ENCODE peak calls at places on chromosomes 13 and 19, in six cellular contexts. Q is thoracic aorta; X is naive thymus-derived CD4-positive, alpha-beta T cell; J is uterus; O is stomach; B is upper lobe of left lung. N is an unnamed sample.
A peak's percentile ranks its signal among the peaks of the same experiment; 100 is the strongest.

GRCh38 chr13:51739403-51740112 is 64.4 kb downstream of the DHRS12 start:
- DNase-seq in X (no peak), B (no peak), Q (no peak), O (no peak), J (peak; percentile 72), N (no peak)

GRCh38 chr13:28611654-28612131 is 47.2 kb upstream of the POMP start:
- DNase-seq in O (no peak), J (no peak), X (no peak), Q (no peak), B (no peak), N (no peak)

GRCh38 chr19:51036519-51036918 is 1.7 kb upstream of the KLK12 start:
- DNase-seq in J (no peak), X (no peak), O (no peak), B (no peak), Q (no peak), N (no peak)

GRCh38 chr19:3612901-3613741 is 6.4 kb upstream of the TBXA2R start:
- DNase-seq in X (no peak), B (peak; percentile 83), O (no peak), J (no peak), Q (no peak), N (peak; percentile 45)

GRCh38 chr13:42649761-42650289 is 75.9 kb downstream of the TNFSF11 start:
- DNase-seq in B (no peak), X (no peak), Q (no peak), J (no peak), O (no peak), N (no peak)

GRCh38 chr13:59458908-59459579 is 704.7 kb downstream of the DIAPH3 start:
- DNase-seq in O (no peak), J (no peak), B (no peak), Q (no peak), X (no peak), N (no peak)

GRCh38 chr13:106617561-106617960 is 49.6 kb upstream of the ARGLU1 start:
- DNase-seq in O (no peak), Q (no peak), B (no peak), X (no peak), J (no peak), N (no peak)

GRCh38 chr19:11452814-11453335 is 17.4 kb downstream of the PRKCSH start:
- DNase-seq in B (no peak), O (no peak), Q (no peak), X (no peak), J (no peak), N (no peak)

GRCh38 chr19:47315125-47315821 is 5.6 kb downstream of the C5AR1 start:
- DNase-seq in B (no peak), X (no peak), O (peak; percentile 44), J (peak; percentile 42), Q (peak; percentile 45), N (peak; percentile 81)

GRCh38 chr13:102277286-102277685 is 124.6 kb downstream of the FGF14 start:
- DNase-seq in X (no peak), B (peak; percentile 33), J (peak; percentile 52), Q (no peak), O (no peak), N (no peak)

GRCh38 chr13:39612023-39612637 is 9.1 kb upstream of the LHFPL6 start:
- DNase-seq in X (peak; percentile 40), O (peak; percentile 71), Q (peak; percentile 47), J (peak; percentile 57), B (no peak), N (no peak)

GRCh38 chr13:34867590-34867989 is 74.5 kb upstream of the NBEA start:
- DNase-seq in O (no peak), B (no peak), Q (no peak), J (no peak), X (no peak), N (no peak)

GRCh38 chr13:23175920-23176319 is 4.9 kb upstream of the SGCG start:
- DNase-seq in Q (no peak), B (no peak), X (no peak), J (no peak), O (no peak), N (no peak)

GRCh38 chr13:79440958-79441553 is 35.0 kb upstream of the RBM26 start:
- DNase-seq in J (no peak), B (no peak), X (no peak), Q (no peak), O (no peak), N (no peak)

GRCh38 chr13:42478531-42479156 is 95.3 kb upstream of the TNFSF11 start:
- DNase-seq in X (no peak), O (no peak), J (no peak), B (no peak), Q (no peak), N (no peak)

GRCh38 chr13:23672616-23673015 is 102.4 kb downstream of the TNFRSF19 start:
- DNase-seq in B (no peak), O (no peak), J (no peak), Q (no peak), X (no peak), N (no peak)

GRCh38 chr13:83325454-83325853 is 556.8 kb downstream of the SLITRK1 start:
- DNase-seq in Q (no peak), O (no peak), B (no peak), X (no peak), J (no peak), N (no peak)

GRCh38 chr13:92721610-92722009 is 505.0 kb upstream of the GPC6 start:
- DNase-seq in Q (no peak), J (no peak), X (no peak), O (no peak), B (no peak), N (no peak)

GRCh38 chr13:108176685-108177274 is 38.6 kb downstream of the LIG4 start:
- DNase-seq in O (peak; percentile 31), X (peak; percentile 51), Q (no peak), B (no peak), J (no peak), N (peak; percentile 52)

GRCh38 chr13:44516771-44517170 is 59.4 kb downstream of the TSC22D1 start:
- DNase-seq in Q (no peak), X (no peak), B (no peak), J (no peak), O (no peak), N (no peak)

GRCh38 chr19:45049073-45049736 is 10.4 kb downstream of the CLASRP start:
- DNase-seq in Q (no peak), B (no peak), J (no peak), X (no peak), O (peak; percentile 78), N (no peak)
- H3K36me3 ChIP-seq in Q (peaks cover 20% of the 10 kb centered on the region), B (peaks cover 30% of the 10 kb centered on the region), J (no peaks in the 10 kb centered on the region), X (no peaks in the 10 kb centered on the region), O (peaks cover 58% of the 10 kb centered on the region), N (peaks cover 58% of the 10 kb centered on the region)

GRCh38 chr13:95206116-95206515 is 95.1 kb downstream of the ABCC4 start:
- DNase-seq in X (no peak), J (no peak), Q (no peak), B (no peak), O (no peak), N (no peak)

GRCh38 chr13:95199896-95200295 is 101.4 kb downstream of the ABCC4 start:
- DNase-seq in Q (no peak), O (no peak), B (no peak), X (no peak), J (no peak), N (no peak)

GRCh38 chr13:95204231-95204765 is 97.0 kb downstream of the ABCC4 start:
- DNase-seq in X (no peak), O (no peak), B (no peak), Q (no peak), J (no peak), N (no peak)

GRCh38 chr13:95197548-95197947 is 103.7 kb downstream of the ABCC4 start:
- DNase-seq in J (no peak), Q (no peak), X (no peak), O (no peak), B (no peak), N (no peak)

DNA sequence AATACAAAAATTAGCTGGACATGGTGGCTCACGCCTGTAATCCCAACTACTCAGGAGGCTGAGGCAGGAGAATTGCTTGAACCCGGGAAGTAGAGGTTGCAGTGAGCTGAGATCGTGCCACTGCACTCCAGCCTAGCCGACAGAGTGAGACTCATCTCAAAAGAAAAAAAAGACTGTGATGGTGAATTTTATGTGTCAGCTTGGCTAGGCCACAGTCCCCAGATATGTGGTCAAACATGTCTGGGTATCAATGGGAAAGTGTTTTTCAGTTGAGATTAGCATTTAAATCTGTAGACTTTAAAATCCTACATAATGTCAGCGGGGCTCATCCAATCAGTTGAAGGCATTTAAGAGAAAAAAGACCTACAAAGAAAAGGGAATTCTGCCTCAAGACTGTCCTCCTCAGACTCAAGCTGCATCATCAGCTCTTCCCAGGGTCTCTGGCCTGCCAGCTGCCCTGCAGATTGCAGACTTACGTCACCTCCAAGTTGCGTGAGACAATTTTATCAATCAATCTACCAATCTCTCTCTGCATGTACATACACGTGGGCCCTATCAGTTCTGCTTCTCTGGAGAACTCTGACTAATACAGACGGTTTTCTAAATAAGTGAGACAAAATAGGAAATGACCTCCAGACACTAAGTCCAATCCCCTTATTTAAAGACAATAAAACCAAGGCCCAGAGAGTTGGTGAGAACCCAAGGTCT is 99.3 kb downstream of the ABCC4 start:
- DNase-seq in X (no peak), B (no peak), Q (no peak), J (no peak), O (no peak), N (no peak)
- H3K36me3 ChIP-seq in X (no peaks in the 10 kb centered on the region), B (peaks cover 6% of the 10 kb centered on the region), Q (no peaks in the 10 kb centered on the region), J (no peaks in the 10 kb centered on the region), O (peaks cover 33% of the 10 kb centered on the region), N (peaks cover 48% of the 10 kb centered on the region)

GRCh38 chr19:13920940-13921744 is 15.1 kb downstream of the CC2D1A start:
- DNase-seq in X (no peak), B (no peak), J (no peak), O (no peak), Q (no peak), N (no peak)

GRCh38 chr19:13917888-13918406 is 11.9 kb downstream of the CC2D1A start:
- DNase-seq in X (no peak), Q (no peak), O (peak; percentile 66), B (no peak), J (no peak), N (no peak)

GRCh38 chr19:13920524-13920923 is 14.5 kb downstream of the CC2D1A start:
- DNase-seq in J (no peak), Q (no peak), B (peak; percentile 54), O (no peak), X (no peak), N (no peak)

GRCh38 chr19:13914777-13915176 is 8.8 kb downstream of the CC2D1A start:
- DNase-seq in J (no peak), X (no peak), Q (no peak), O (no peak), B (no peak), N (no peak)

GRCh38 chr19:13918726-13919411 is 12.9 kb downstream of the CC2D1A start:
- DNase-seq in O (no peak), Q (no peak), B (peak; percentile 74), X (no peak), J (no peak), N (no peak)
- H3K36me3 ChIP-seq in O (peaks cover 100% of the 10 kb centered on the region), Q (peaks cover 54% of the 10 kb centered on the region), B (peaks cover 50% of the 10 kb centered on the region), X (no peaks in the 10 kb centered on the region), J (no peaks in the 10 kb centered on the region), N (peaks cover 95% of the 10 kb centered on the region)

GRCh38 chr19:45142016-45142727 is 18.6 kb downstream of the NKPD1 start:
- DNase-seq in X (no peak), Q (no peak), B (peak; percentile 83), J (no peak), O (no peak), N (no peak)

GRCh38 chr19:45140533-45140932 is 20.2 kb downstream of the NKPD1 start:
- DNase-seq in Q (no peak), X (no peak), B (peak; percentile 30), O (no peak), J (no peak), N (no peak)

GRCh38 chr19:45141203-45141900 is 19.4 kb downstream of the NKPD1 start:
- DNase-seq in O (no peak), J (no peak), Q (no peak), B (peak; percentile 76), X (no peak), N (no peak)

GRCh38 chr19:45144431-45145269 is 16.1 kb downstream of the NKPD1 start:
- DNase-seq in O (no peak), B (peak; percentile 81), J (no peak), X (no peak), Q (no peak), N (no peak)

GRCh38 chr19:45142728-45143115 is 18.1 kb downstream of the NKPD1 start:
- DNase-seq in J (no peak), O (no peak), Q (no peak), X (no peak), B (no peak), N (no peak)
- H3K36me3 ChIP-seq in J (no peaks in the 10 kb centered on the region), O (peaks cover 76% of the 10 kb centered on the region), Q (peaks cover 27% of the 10 kb centered on the region), X (no peaks in the 10 kb centered on the region), B (peaks cover 32% of the 10 kb centered on the region), N (peaks cover 62% of the 10 kb centered on the region)